ENCODE peak calls at places on chromosomes 12 and 14, in six cellular contexts. P is tibial artery, Z is PC-3, I is cardiac muscle cell, M is esophagus squamous epithelium, A is OCI-LY7. U is an unnamed sample.
A peak's percentile ranks its signal among the peaks of the same experiment; 100 is the strongest.

GRCh38 chr12:103547929-103548328 is 39.1 kb upstream of the STAB2 start:
- DNase-seq in M (no peak), P (no peak), I (no peak), Z (no peak), A (no peak), U (no peak)

GRCh38 chr14:58104808-58105207 is 47.2 kb downstream of the ARMH4 start:
- DNase-seq in M (no peak), P (no peak), A (no peak), Z (peak; percentile 100), I (no peak), U (no peak)

GRCh38 chr12:117069926-117070900 is 29.0 kb downstream of the TESC start:
- DNase-seq in P (no peak), I (no peak), Z (no peak), M (peak; percentile 21), A (no peak), U (peak; percentile 69)

GRCh38 chr12:119491814-119492213 is 101.8 kb upstream of the TMEM233 start:
- DNase-seq in A (no peak), Z (no peak), P (no peak), M (no peak), I (no peak), U (no peak)

GRCh38 chr12:18320036-18320617 is 58.8 kb downstream of the PIK3C2G start:
- DNase-seq in P (no peak), Z (peak; percentile 79), I (peak; percentile 81), A (peak; percentile 24), M (no peak), U (no peak)

GRCh38 chr12:45655186-45655585 is 74.3 kb upstream of the ARID2 start:
- DNase-seq in P (no peak), Z (peak; percentile 54), A (peak; percentile 11), I (peak; percentile 15), M (no peak), U (no peak)

GRCh38 chr14:85471744-85472143 is 58.2 kb upstream of the FLRT2 start:
- DNase-seq in M (no peak), Z (peak; percentile 72), P (no peak), A (no peak), I (no peak), U (peak; percentile 45)

GRCh38 chr14:95948608-95949007 is 72.0 kb downstream of the TUNAR start:
- DNase-seq in Z (no peak), P (no peak), I (no peak), M (no peak), A (no peak), U (no peak)

GRCh38 chr12:94033112-94033511 is 115.3 kb upstream of the PLXNC1 start:
- DNase-seq in M (no peak), A (no peak), P (no peak), I (no peak), Z (no peak), U (no peak)

GRCh38 chr14:70789361-70789760 is 20.0 kb downstream of the MAP3K9 start:
- DNase-seq in I (peak; percentile 1), Z (peak; percentile 86), A (no peak), M (no peak), P (no peak), U (no peak)

GRCh38 chr12:125083092-125083491 is 17.9 kb downstream of the AACS start:
- DNase-seq in P (no peak), Z (no peak), M (no peak), I (no peak), A (no peak), U (no peak)

GRCh38 chr14:96698846-96699543 is 98.2 kb upstream of the VRK1 start:
- DNase-seq in P (no peak), Z (no peak), M (no peak), A (no peak), I (no peak), U (no peak)

GRCh38 chr14:76773188-76773885 is 12.1 kb downstream of the VASH1 start:
- DNase-seq in A (no peak), P (peak; percentile 93), Z (peak; percentile 80), I (no peak), M (no peak), U (peak; percentile 86)

GRCh38 chr14:41235466-41235865 is 371.2 kb upstream of the LRFN5 start:
- DNase-seq in P (no peak), A (no peak), I (no peak), M (no peak), Z (no peak), U (no peak)

GRCh38 chr12:12441891-12442461 is 85.1 kb downstream of the BORCS5 start:
- DNase-seq in I (peak; percentile 50), Z (peak; percentile 25), M (no peak), P (no peak), A (no peak), U (no peak)

GRCh38 chr14:49982082-49982481 is 89.2 kb downstream of the ARF6 start:
- DNase-seq in Z (no peak), P (no peak), I (no peak), M (no peak), A (no peak), U (no peak)

DNA sequence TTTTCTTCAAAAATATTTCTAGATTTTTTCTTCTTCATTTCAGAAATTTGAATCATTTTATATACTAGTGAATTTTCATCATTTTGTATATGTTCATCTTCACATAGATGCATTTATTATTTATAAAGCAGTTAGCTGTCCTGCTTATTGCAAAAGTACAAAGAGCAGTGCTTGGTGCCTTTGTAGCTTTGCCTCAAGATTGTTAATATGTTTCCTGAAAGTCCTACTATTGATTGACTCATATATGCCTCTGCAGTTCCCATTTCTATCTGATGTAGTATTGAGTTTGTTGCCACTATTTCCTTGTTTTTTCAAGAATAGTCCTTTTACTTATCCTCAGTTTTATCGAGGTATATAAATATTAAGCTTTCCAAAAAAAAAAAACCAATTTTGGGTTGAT is 89.7 kb downstream of the PDE3A start:
- DNase-seq in M (no peak), I (no peak), A (no peak), Z (no peak), P (no peak), U (no peak)
- H3K4me1 ChIP-seq in M (no peaks in the 10 kb centered on the region), I (no peaks in the 10 kb centered on the region), A (no peaks in the 10 kb centered on the region), Z (no peaks in the 10 kb centered on the region), P (peaks cover 35% of the 10 kb centered on the region), U (no peaks in the 10 kb centered on the region)

GRCh38 chr12:132143328-132144071 is 619 bp downstream of the DDX51 start:
- DNase-seq in P (peak; percentile 64), M (no peak), Z (no peak), I (peak; percentile 60), A (peak; percentile 52), U (peak; percentile 73)

GRCh38 chr12:132146098-132146497 is 1.8 kb downstream of the NOC4L start:
- DNase-seq in A (no peak), P (no peak), I (no peak), Z (no peak), M (no peak), U (no peak)

GRCh38 chr12:132144115-132145071 is at the start of the genes DDX51 and NOC4L:
- DNase-seq in P (peak; percentile 95), I (peak; percentile 97), M (peak; percentile 57), A (peak; percentile 96), Z (peak; percentile 97), U (peak; percentile 98)

GRCh38 chr12:132146772-132147422 is 2.6 kb downstream of the NOC4L start:
- DNase-seq in M (no peak), I (no peak), P (no peak), Z (no peak), A (no peak), U (no peak)

GRCh38 chr12:132145334-132145733 is 1.1 kb downstream of the NOC4L start:
- DNase-seq in I (no peak), Z (no peak), A (no peak), M (no peak), P (no peak), U (peak; percentile 71)
- H3K27ac ChIP-seq in I (no peak overlapping the region), Z (no peak overlapping the region), A (no peak overlapping the region), M (no peak overlapping the region), P (peak overlapping the region; percentile 98), U (no peak overlapping the region)

GRCh38 chr14:73239463-73240241 is 2.3 kb downstream of the PAPLN start:
- DNase-seq in M (no peak), P (no peak), A (no peak), Z (peak; percentile 47), I (peak; percentile 43), U (peak; percentile 54)

GRCh38 chr14:73238941-73239340 is 1.6 kb downstream of the PAPLN start:
- DNase-seq in P (no peak), A (no peak), M (no peak), Z (no peak), I (no peak), U (no peak)

GRCh38 chr14:73237219-73237785 is at the start of gene PAPLN:
- DNase-seq in A (no peak), I (peak; percentile 32), M (no peak), P (no peak), Z (peak; percentile 29), U (no peak)

GRCh38 chr14:73237786-73238261 is 518 bp downstream of the PAPLN start:
- DNase-seq in A (no peak), M (no peak), Z (no peak), P (no peak), I (peak; percentile 50), U (peak; percentile 73)

DNA sequence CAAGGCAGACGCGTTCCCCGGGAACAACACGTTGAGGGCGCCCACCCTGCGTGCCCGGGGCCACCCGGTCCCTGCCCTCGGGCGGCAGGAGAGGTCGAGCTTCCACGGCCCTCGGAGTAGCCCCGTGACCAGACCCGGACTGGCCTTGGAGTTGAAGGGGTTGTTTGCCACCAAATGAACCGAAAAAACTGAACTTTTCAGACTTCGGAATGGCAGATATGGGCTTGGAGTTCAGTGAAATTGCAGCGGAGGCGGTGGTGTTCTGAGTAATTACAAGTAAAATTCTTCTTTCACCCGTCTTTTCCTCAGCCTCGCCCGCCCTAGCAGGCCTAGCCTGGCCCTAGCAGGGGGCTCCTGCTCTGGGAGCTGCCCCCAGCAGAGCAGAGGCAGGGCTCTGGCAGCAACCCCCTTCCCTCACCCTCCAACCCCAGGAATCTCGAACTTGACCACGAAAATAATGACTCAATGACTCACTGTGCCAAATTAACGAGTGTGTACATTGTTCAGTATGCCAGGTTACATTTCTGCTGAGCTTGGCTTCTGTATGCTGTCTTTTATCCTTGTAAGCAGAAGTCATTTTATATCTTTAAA is 1.1 kb downstream of the PAPLN start:
- DNase-seq in A (no peak), I (no peak), P (no peak), Z (peak; percentile 90), M (no peak), U (peak; percentile 69)
- H3K4me1 ChIP-seq in A (peaks cover 43% of the 10 kb centered on the region), I (peaks cover 9% of the 10 kb centered on the region), P (peaks cover 35% of the 10 kb centered on the region), Z (peaks cover 30% of the 10 kb centered on the region), M (peaks cover 50% of the 10 kb centered on the region), U (no peaks in the 10 kb centered on the region)

GRCh38 chr12:110010853-110011835 is 11.9 kb downstream of the ANKRD13A start:
- DNase-seq in Z (no peak), I (no peak), A (peak; percentile 76), M (no peak), P (no peak), U (no peak)

GRCh38 chr12:110012137-110012536 is 12.9 kb downstream of the ANKRD13A start:
- DNase-seq in A (peak; percentile 80), M (no peak), P (no peak), Z (no peak), I (no peak), U (no peak)

GRCh38 chr12:110007874-110008273 is 8.6 kb downstream of the ANKRD13A start:
- DNase-seq in I (no peak), A (no peak), Z (no peak), M (no peak), P (no peak), U (no peak)

GRCh38 chr12:110015132-110015531 is 15.9 kb downstream of the ANKRD13A start:
- DNase-seq in M (no peak), I (no peak), A (peak; percentile 59), Z (no peak), P (no peak), U (no peak)

DNA sequence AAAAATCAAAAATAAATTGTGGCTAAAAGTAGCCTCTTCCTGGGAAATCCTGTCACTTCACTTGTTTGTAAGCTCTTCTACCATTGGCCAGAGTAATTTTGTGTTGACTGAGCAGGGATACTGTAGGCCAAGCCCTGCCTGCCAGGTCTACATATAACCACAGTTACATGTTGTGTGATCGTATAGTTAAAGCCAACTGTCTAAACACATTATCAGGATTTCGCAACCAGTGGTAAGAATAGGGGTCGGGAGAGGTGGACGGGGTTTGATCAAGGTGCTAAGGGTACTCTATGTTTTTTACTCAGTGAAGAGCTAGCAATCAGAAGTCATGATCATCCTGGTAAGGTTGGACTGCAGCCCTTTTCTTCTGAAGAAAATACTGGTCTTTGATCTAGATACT is 13.4 kb downstream of the ANKRD13A start:
- DNase-seq in Z (no peak), M (no peak), P (no peak), A (no peak), I (no peak), U (no peak)
- H3K27ac ChIP-seq in Z (no peak overlapping the region), M (no peak overlapping the region), P (no peak overlapping the region), A (peak overlapping the region; percentile 83), I (no peak overlapping the region), U (no peak overlapping the region)